ENCODE peak calls at places on chromosomes 12 and 14, in eight cellular contexts. B, K, N, W, D, T, Y and C are unnamed samples.

GRCh38 chr12:92702754-92703679 is at the start of gene PLEKHG7:
- DNase-seq in T (no peak), N (no peak), B (peak), W (no peak), D (peak), Y (no peak), K (no peak), C (no peak)

GRCh38 chr12:19962192-19962591 is 406.1 kb upstream of the PDE3A start:
- DNase-seq in N (no peak), T (no peak), D (no peak), K (no peak), B (no peak), W (no peak), Y (no peak), C (no peak)

GRCh38 chr12:16323010-16323409 is 24.4 kb upstream of the MGST1 start:
- DNase-seq in Y (no peak), K (no peak), N (peak), T (no peak), D (no peak), W (no peak), B (no peak), C (no peak)

GRCh38 chr14:20799444-20799843 is 3.2 kb downstream of the RNASE1 start:
- DNase-seq in W (no peak), N (no peak), Y (no peak), B (no peak), K (no peak), D (no peak), T (no peak), C (no peak)

GRCh38 chr12:111995782-111996480 is 17.0 kb downstream of the TMEM116 start:
- DNase-seq in W (no peak), N (no peak), T (no peak), D (no peak), B (no peak), K (no peak), Y (no peak), C (no peak)

GRCh38 chr14:96730386-96730785 is 66.8 kb upstream of the VRK1 start:
- DNase-seq in D (no peak), T (no peak), K (no peak), W (no peak), N (no peak), Y (no peak), B (no peak), C (no peak)

GRCh38 chr12:8544295-8544694 is 3.6 kb upstream of the CLEC4E start:
- DNase-seq in D (peak), W (peak), B (no peak), T (peak), K (peak), Y (peak), N (peak), C (peak)

GRCh38 chr12:2783936-2784600 is 10.7 kb upstream of the FKBP4 start:
- DNase-seq in N (peak), B (no peak), K (no peak), W (peak), D (peak), T (peak), Y (peak), C (peak)

GRCh38 chr14:99350751-99351150 is 78.8 kb upstream of the BCL11B start:
- DNase-seq in B (no peak), Y (no peak), N (peak), D (no peak), W (no peak), T (peak), K (no peak), C (no peak)

GRCh38 chr14:75479770-75480600 is 42.3 kb upstream of the BATF start:
- DNase-seq in N (no peak), B (no peak), T (no peak), K (no peak), W (no peak), Y (peak), D (no peak), C (no peak)

GRCh38 chr14:71783786-71784185 is 148.4 kb upstream of the RGS6 start:
- DNase-seq in T (no peak), D (no peak), W (no peak), B (no peak), K (no peak), N (no peak), Y (no peak), C (no peak)

GRCh38 chr12:51021694-51022093 is 4.5 kb downstream of the SLC11A2 start:
- DNase-seq in B (no peak), D (no peak), K (no peak), W (no peak), N (no peak), T (no peak), Y (no peak), C (no peak)

GRCh38 chr14:21536395-21537087 is 10.4 kb upstream of the SALL2 start:
- DNase-seq in T (no peak), B (no peak), Y (peak), D (no peak), W (no peak), K (no peak), N (no peak), C (no peak)

GRCh38 chr14:99177876-99178630 is 93.9 kb downstream of the BCL11B start:
- DNase-seq in T (no peak), N (no peak), W (no peak), D (no peak), Y (no peak), K (no peak), B (no peak), C (no peak)

GRCh38 chr12:125137776-125138344 is 72.6 kb downstream of the AACS start:
- DNase-seq in B (no peak), T (no peak), K (no peak), Y (no peak), W (no peak), D (no peak), N (no peak), C (no peak)

GRCh38 chr12:108801736-108802665 is 55.4 kb downstream of the SSH1 start:
- DNase-seq in W (no peak), B (peak), Y (peak), K (peak), T (no peak), D (no peak), N (peak), C (peak)

GRCh38 chr12:109523504-109523903 is 46.1 kb downstream of the UBE3B start:
- DNase-seq in N (no peak), D (no peak), B (no peak), W (no peak), Y (no peak), T (no peak), K (no peak), C (no peak)

GRCh38 chr12:88308825-88309224 is 166.7 kb downstream of the TMTC3 start:
- DNase-seq in T (no peak), D (no peak), W (no peak), B (no peak), K (no peak), N (peak), Y (no peak), C (no peak)

GRCh38 chr14:100899841-100900771 is 3.4 kb downstream of the RTL1 start:
- DNase-seq in Y (peak), D (no peak), K (peak), N (no peak), B (no peak), W (no peak), T (no peak), C (no peak)

GRCh38 chr12:54824402-54824801 is 29.9 kb upstream of the MUCL1 start:
- DNase-seq in Y (no peak), W (no peak), N (no peak), B (no peak), T (no peak), D (no peak), K (no peak), C (no peak)

GRCh38 chr14:68168460-68169109 is 349.0 kb downstream of the RAD51B start:
- DNase-seq in W (no peak), T (no peak), N (no peak), D (no peak), B (no peak), Y (no peak), K (no peak), C (no peak)

GRCh38 chr12:49582840-49583239 is 14.9 kb upstream of the MCRS1 start:
- DNase-seq in W (no peak), T (no peak), N (peak), B (no peak), Y (no peak), D (no peak), K (no peak), C (no peak)

GRCh38 chr14:80628547-80628946 is 313.0 kb downstream of the CEP128 start:
- DNase-seq in B (no peak), T (no peak), D (peak), K (no peak), W (no peak), N (no peak), Y (no peak), C (no peak)

GRCh38 chr14:103541944-103542544 is 13.0 kb downstream of the TRMT61A start:
- DNase-seq in T (peak), W (no peak), N (no peak), Y (no peak), D (no peak), B (no peak), K (no peak), C (no peak)

GRCh38 chr14:93994919-93995682 is 2.0 kb upstream of the CCDC197 start:
- DNase-seq in N (peak), W (no peak), T (peak), K (peak), D (peak), B (no peak), Y (peak), C (no peak)

GRCh38 chr12:94152292-94153083 is 4.1 kb downstream of the PLXNC1 start:
- DNase-seq in B (no peak), Y (no peak), T (no peak), W (no peak), N (no peak), K (no peak), D (no peak), C (no peak)

DNA sequence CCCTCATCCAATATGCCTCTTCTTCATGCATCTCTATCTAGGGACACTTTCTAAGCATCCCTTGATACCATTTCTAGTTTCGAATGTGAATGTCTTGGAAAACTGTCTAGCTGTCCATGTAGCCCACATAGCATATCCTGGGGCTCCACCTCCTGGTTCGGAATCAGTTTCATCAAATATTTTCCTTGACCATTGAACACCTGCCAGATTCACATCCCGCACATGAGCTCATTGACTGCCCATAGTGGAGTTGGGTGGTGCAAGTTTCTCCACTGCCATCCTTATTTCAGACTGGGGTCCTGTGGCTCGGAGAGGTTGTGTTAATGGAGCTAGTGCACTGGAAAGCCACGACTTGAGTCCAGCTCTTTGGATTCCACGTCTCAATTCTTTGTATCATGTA is 58.6 kb upstream of the TMEM263 start:
- DNase-seq in D (no peak), K (no peak), W (no peak), N (no peak), B (no peak), Y (no peak), T (no peak), C (no peak)
- TF ChIP-seq CTCF in D (no peak), K (no peak), W (no peak), N (no peak), B (no peak), Y (no peak), T (no peak), C (no peak)

DNA sequence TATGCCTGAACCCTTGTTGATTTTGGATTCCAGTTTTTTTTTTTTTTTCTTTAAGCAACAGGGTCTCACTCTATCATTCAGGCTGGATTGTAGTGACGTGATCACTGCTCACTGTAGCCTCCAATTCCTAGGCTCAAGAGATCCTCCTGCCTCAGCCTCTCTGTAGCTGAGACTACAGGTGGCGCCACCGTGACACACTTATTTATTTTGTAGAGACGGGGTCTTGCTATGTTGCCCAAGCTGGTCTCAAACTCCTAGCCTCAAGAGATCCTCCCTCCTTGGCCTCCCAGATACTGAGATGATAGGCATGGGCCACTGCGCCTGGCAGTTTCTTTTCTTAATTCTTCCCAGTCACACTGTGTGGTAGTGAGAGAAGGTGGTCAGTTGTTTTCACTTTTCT is 25.2 kb downstream of the ACADS start:
- DNase-seq in T (no peak), W (no peak), B (no peak), K (no peak), Y (no peak), D (no peak), N (no peak), C (no peak)
- TF ChIP-seq CTCF in T (no peak), W (no peak), B (no peak), K (no peak), Y (no peak), D (no peak), N (no peak), C (no peak)

DNA sequence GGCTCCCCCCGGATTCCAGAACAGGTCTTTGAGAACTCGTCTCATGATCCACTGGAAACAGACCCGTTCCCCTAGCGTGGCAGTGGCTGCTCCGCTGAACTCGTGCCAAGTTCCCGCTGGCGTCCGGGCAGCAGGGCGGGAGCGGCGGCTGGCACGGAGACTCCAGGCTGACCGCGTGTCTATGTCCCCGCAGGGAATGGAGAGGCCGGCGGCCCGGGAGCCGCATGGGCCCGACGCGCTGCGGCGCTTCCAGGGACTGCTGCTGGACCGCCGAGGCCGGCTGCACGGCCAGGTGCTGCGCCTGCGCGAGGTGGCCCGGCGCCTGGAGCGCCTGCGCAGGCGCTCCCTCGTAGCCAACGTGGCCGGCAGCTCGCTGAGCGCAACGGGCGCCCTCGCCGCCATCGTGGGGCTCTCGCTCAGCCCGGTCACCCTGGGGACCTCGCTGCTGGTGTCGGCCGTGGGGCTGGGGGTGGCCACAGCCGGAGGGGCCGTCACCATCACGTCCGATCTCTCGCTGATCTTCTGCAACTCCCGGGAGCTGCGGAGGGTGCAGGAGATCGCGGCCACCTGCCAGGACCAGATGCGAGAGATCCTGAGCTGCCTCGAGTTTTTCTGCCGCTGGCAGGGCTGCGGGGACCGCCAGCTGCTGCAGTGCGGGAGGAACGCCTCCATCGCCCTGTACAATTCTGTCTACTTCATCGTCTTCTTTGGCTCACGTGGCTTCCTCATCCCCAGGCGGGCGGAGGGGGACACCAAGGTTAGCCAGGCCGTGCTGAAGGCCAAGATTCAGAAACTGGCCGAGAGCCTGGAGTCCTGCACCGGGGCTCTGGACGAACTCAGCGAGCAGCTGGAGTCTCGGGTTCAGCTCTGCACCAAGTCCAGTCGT is 1.5 kb downstream of the APOLD1 start:
- DNase-seq in D (peak), Y (peak), K (peak), T (peak), W (peak), B (no peak), N (peak), C (peak)
- TF ChIP-seq CTCF in D (peak), Y (no peak), K (peak), T (peak), W (no peak), B (no peak), N (no peak), C (peak)

GRCh38 chr12:64395739-64396138 is 5.2 kb upstream of the C12orf56 start:
- DNase-seq in T (no peak), N (no peak), Y (no peak), K (no peak), D (no peak), W (no peak), B (no peak), C (no peak)

GRCh38 chr12:64387201-64387816 is 3.2 kb downstream of the C12orf56 start:
- DNase-seq in K (no peak), T (no peak), N (no peak), W (no peak), D (no peak), B (no peak), Y (no peak), C (no peak)

GRCh38 chr12:64389154-64389553 is 1.4 kb downstream of the C12orf56 start:
- DNase-seq in N (no peak), T (no peak), W (no peak), Y (no peak), D (no peak), K (no peak), B (no peak), C (no peak)

GRCh38 chr12:64390275-64390851 is at the start of gene C12orf56:
- DNase-seq in W (no peak), T (no peak), K (no peak), Y (peak), N (peak), D (no peak), B (no peak), C (peak)

GRCh38 chr12:64392221-64392620 is 1.7 kb upstream of the C12orf56 start:
- DNase-seq in K (no peak), B (no peak), Y (no peak), N (peak), T (no peak), W (no peak), D (no peak), C (no peak)
- TF ChIP-seq CTCF in K (no peak), B (peak), Y (no peak), N (peak), T (no peak), W (peak), D (no peak), C (peak)

DNA sequence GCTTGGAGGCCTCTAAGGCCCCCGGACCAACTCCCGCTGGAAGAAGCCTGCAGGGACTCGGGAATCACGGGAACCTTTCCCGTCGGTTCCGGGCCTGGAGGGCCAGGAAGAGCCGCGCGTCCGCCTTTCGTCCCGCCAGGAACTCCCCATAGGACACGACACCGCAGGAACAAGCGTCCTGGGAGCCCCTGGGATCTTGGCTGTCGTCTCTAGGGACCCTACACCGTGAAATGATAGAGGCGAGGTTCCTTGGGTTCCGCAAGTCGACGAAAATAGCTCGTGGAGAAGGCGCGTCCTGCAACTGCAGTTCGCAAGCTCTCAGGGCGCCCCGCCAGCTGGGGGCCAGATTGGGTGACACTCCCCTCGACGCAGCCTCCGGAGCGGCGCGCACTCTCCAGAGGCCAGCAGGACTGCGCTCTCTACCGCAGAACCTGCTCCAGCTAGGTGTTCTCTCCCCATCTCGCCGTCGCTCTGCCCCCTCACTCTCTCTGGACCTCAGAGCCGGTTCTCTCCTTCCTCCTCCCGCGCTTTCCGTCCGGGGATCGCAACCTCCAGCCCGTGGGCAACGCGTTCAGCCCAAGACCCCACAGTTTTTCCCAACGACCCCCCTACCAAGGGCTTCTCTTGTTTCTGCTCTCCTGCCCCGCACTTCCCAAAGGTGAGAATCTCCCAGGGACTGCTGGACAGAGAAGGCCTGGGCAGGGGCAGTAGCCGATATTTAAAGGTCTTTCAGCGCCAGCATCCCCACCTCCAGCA is 776 bp downstream of the BMP4 start:
- DNase-seq in W (peak), Y (peak), D (peak), N (no peak), B (no peak), K (peak), T (no peak), C (no peak)
- TF ChIP-seq CTCF in W (no peak), Y (no peak), D (no peak), N (no peak), B (no peak), K (no peak), T (no peak), C (no peak)

GRCh38 chr12:40020261-40020691 is 85.6 kb downstream of the SLC2A13 start:
- DNase-seq in T (no peak), D (no peak), W (no peak), N (no peak), K (no peak), Y (no peak), B (no peak), C (no peak)

GRCh38 chr12:40013847-40014246 is 92.0 kb downstream of the SLC2A13 start:
- DNase-seq in K (no peak), D (no peak), N (no peak), W (no peak), Y (no peak), B (no peak), T (no peak), C (no peak)

GRCh38 chr12:40015360-40015759 is 90.5 kb downstream of the SLC2A13 start:
- DNase-seq in N (no peak), B (no peak), W (no peak), T (no peak), Y (no peak), K (no peak), D (no peak), C (no peak)

GRCh38 chr12:40016960-40017359 is 88.9 kb downstream of the SLC2A13 start:
- DNase-seq in B (no peak), D (no peak), W (no peak), T (no peak), K (no peak), N (no peak), Y (no peak), C (no peak)

GRCh38 chr12:40017488-40017887 is 88.4 kb downstream of the SLC2A13 start:
- DNase-seq in D (no peak), B (no peak), W (no peak), N (no peak), Y (no peak), T (no peak), K (no peak), C (no peak)
- TF ChIP-seq CTCF in D (no peak), B (no peak), W (no peak), N (no peak), Y (no peak), T (no peak), K (no peak), C (no peak)

DNA sequence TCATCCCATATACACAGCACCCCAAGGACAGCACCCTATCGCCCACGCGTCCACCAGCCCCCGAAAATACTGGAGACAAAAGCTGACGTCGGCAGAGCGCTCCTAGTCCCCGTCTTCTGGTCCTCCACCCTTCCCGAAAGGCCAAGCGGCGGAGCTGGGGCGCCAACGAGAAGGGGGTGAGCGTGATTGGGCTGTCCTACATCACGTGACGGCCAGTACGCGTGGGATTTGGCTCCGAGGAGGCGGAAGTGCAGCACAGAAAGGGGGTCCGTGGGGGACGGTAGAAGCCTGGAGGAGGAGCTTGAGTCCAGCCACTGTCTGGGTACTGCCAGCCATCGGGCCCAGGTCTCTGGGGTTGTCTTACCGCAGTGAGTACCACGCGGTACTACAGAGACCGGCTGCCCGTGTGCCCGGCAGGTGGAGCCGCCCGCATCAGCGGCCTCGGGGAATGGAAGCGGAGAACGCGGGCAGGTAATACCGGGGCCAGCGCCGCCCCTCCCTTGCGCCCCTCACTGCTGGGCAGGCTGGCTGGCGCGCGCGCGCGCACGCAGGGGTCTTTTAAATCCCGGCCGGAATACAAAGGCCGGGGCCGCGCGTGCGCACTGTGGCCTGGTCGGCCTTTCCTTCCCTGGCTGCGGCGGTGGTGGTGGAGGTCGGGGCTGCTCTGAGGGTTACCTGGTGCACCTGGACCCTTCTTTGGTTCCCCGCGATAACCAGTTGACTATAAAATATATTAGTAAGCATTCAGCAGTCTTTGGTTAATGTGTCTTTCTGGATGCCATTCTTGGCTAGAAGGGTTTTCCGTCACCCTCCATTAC is at the start of gene TDG:
- DNase-seq in T (peak), B (peak), W (peak), D (peak), N (peak), K (peak), Y (peak), C (peak)
- TF ChIP-seq CTCF in T (peak), B (peak), W (no peak), D (no peak), N (no peak), K (peak), Y (no peak), C (no peak)